ENCODE peak calls at places on chromosome 22, in four cellular contexts. L is fibroblast of mammary gland, S is hepatocyte, T is glutamatergic neuron. F is an unnamed sample.

GRCh38 chr22:42564699-42565098 is 10.9 kb downstream of the SERHL2 start:
- DNase-seq in L (no peak), S (no peak), T (no peak), F (no peak)

GRCh38 chr22:38755911-38756532 is at the start of gene SUN2:
- DNase-seq in L (peak; percentile 74), S (peak; percentile 95), T (peak; percentile 93), F (peak; percentile 83)

GRCh38 chr22:32905400-32905799 is 103.9 kb downstream of the TIMP3 start:
- DNase-seq in L (no peak), S (no peak), T (no peak), F (no peak)

GRCh38 chr22:19634576-19634975 is 79.7 kb upstream of the SEPTIN5 start:
- DNase-seq in L (no peak), S (no peak), T (no peak), F (no peak)

GRCh38 chr22:37182949-37183245 is 5.2 kb downstream of the C1QTNF6 start:
- DNase-seq in L (no peak), S (no peak), T (peak; percentile 5), F (no peak)

GRCh38 chr22:28246392-28246791 is 327.3 kb upstream of the PITPNB start:
- DNase-seq in L (peak; percentile 70), S (no peak), T (no peak), F (no peak)

GRCh38 chr22:39177456-39177775 is 24.9 kb upstream of the CBX7 start:
- DNase-seq in L (no peak), S (no peak), T (no peak), F (no peak)

GRCh38 chr22:44139773-44140172 is 41.0 kb upstream of the PARVG start:
- DNase-seq in L (no peak), S (no peak), T (no peak), F (no peak)

GRCh38 chr22:30299322-30299721 is 10.0 kb upstream of the CASTOR1 start:
- DNase-seq in L (no peak), S (no peak), T (no peak), F (no peak)

GRCh38 chr22:31001124-31001770 is 32.2 kb downstream of the TUG1 start:
- DNase-seq in L (no peak), S (no peak), T (no peak), F (no peak)

GRCh38 chr22:34688825-34689224 is 377.1 kb upstream of the ISX start:
- DNase-seq in L (no peak), S (no peak), T (no peak), F (no peak)

GRCh38 chr22:45608763-45609180 is 62.9 kb upstream of the ATXN10 start:
- DNase-seq in L (peak; percentile 79), S (no peak), T (no peak), F (no peak)

GRCh38 chr22:31604746-31605705 is 57.0 kb downstream of the PISD start:
- DNase-seq in L (no peak), S (no peak), T (no peak), F (no peak)

GRCh38 chr22:34015642-34016041 is 95.4 kb upstream of the LARGE1 start:
- DNase-seq in L (no peak), S (no peak), T (no peak), F (no peak)

GRCh38 chr22:19109198-19110063 is 12.8 kb downstream of the DGCR2 start:
- DNase-seq in L (peak; percentile 67), S (peak; percentile 63), T (no peak), F (no peak)

GRCh38 chr22:49643466-49643865 is 184.2 kb downstream of the BRD1 start:
- DNase-seq in L (no peak), S (no peak), T (no peak), F (no peak)

GRCh38 chr22:49643998-49644397 is 183.7 kb downstream of the BRD1 start:
- DNase-seq in L (no peak), S (no peak), T (no peak), F (no peak)

GRCh38 chr22:49646876-49647275 is 180.8 kb downstream of the BRD1 start:
- DNase-seq in L (no peak), S (no peak), T (no peak), F (no peak)

GRCh38 chr22:49645791-49646550 is 181.7 kb downstream of the BRD1 start:
- DNase-seq in L (no peak), S (no peak), T (no peak), F (no peak)

GRCh38 chr22:49645257-49645656 is 182.4 kb downstream of the BRD1 start:
- DNase-seq in L (no peak), S (no peak), T (no peak), F (no peak)
- TF ChIP-seq CTCF in L (no peak), S (no peak), T (no peak), F (no peak)

GRCh38 chr22:21673534-21674321 is 7.9 kb downstream of the PPIL2 start:
- DNase-seq in L (no peak), S (peak; percentile 3), T (no peak), F (no peak)
- TF ChIP-seq CTCF in L (no peak), S (no peak), T (no peak), F (no peak)

GRCh38 chr22:47599753-47600152 is 837.3 kb downstream of the TBC1D22A start:
- DNase-seq in L (no peak), S (no peak), T (no peak), F (no peak)
- TF ChIP-seq CTCF in L (no peak), S (no peak), T (no peak), F (no peak)

DNA sequence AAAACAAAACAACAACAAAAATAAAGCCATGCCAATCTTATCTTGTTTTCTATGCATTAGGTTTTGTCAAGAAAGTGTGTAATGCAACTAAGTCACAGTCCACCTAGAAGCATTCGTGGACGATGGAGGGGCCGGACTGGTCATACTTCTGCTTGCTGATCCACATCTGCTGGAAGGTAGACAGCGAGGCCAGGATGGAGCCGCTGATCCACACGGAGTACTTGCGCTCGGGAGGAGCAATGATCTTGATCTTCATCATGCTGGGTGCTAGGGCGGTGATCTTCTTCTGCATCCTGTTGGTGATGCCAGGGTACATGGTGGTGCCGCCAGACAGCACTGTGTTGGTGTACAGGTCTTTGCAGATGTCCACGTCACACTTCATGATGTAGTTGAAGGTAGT is 18.3 kb upstream of the EP300 start:
- DNase-seq in L (no peak), S (no peak), T (no peak), F (no peak)
- TF ChIP-seq CTCF in L (no peak), S (no peak), T (no peak), F (no peak)

GRCh38 chr22:47168900-47169800 is 406.7 kb downstream of the TBC1D22A start:
- DNase-seq in L (peak; percentile 20), S (no peak), T (peak; percentile 32), F (peak; percentile 10)
- TF ChIP-seq CTCF in L (no peak), S (peak; percentile 20), T (no peak), F (no peak)

F was measured in omental fat pad.